ENCODE peak calls at places on chromosomes 11 and 22, in ten cellular contexts. E is fibroblast of lung; M is CD8-positive, alpha-beta T cell; T is iPS DF 6.9; J is heart left ventricle; K is H9; S is gastrocnemius medialis; P is Panc1; Z is A549; H is mesendoderm. C is an unnamed sample.

GRCh38 chr22:21632237-21632895 is at the start of gene CCDC116:
- DNase-seq in P (no peak), H (peak; percentile 63), M (peak; percentile 61), Z (no peak), K (peak; percentile 77), J (peak; percentile 68), E (no peak), T (no peak), S (no peak), C (no peak)

GRCh38 chr11:123438191-123438627 is 8.1 kb downstream of the GRAMD1B start:
- DNase-seq in P (no peak), Z (no peak), T (no peak), S (no peak), M (no peak), J (no peak), H (peak; percentile 97), E (peak; percentile 38), K (peak; percentile 47), C (no peak)

GRCh38 chr22:46961591-46962290 is 199.3 kb downstream of the TBC1D22A start:
- DNase-seq in S (no peak), P (no peak), J (no peak), T (no peak), E (no peak), Z (no peak), H (no peak), M (no peak), K (no peak), C (no peak)

GRCh38 chr11:110989734-110990133 is 255.8 kb upstream of the POU2AF2 start:
- DNase-seq in S (peak; percentile 57), Z (no peak), E (peak; percentile 53), H (no peak), T (no peak), M (no peak), J (no peak), K (no peak), P (no peak), C (no peak)

GRCh38 chr11:75035911-75036536 is 47.3 kb downstream of the NEU3 start:
- DNase-seq in S (peak; percentile 37), K (peak; percentile 23), J (no peak), M (no peak), E (no peak), Z (no peak), T (no peak), H (peak; percentile 51), P (no peak), C (no peak)

GRCh38 chr11:79485694-79486093 is 44.9 kb upstream of the TENM4 start:
- DNase-seq in J (no peak), K (peak; percentile 79), Z (no peak), P (no peak), S (no peak), T (peak; percentile 29), M (no peak), H (peak; percentile 49), E (no peak), C (no peak)

GRCh38 chr22:20011993-20012740 is 4.5 kb downstream of the ARVCF start:
- DNase-seq in M (no peak), J (peak; percentile 44), Z (no peak), P (no peak), H (no peak), E (no peak), T (no peak), S (no peak), K (no peak), C (peak; percentile 41)

GRCh38 chr11:76768091-76769047 is 14.8 kb upstream of the TSKU start:
- DNase-seq in M (no peak), J (no peak), S (peak; percentile 59), K (no peak), P (no peak), H (peak; percentile 87), E (peak; percentile 36), Z (no peak), T (no peak), C (no peak)

GRCh38 chr11:38160433-38160832 is 1562.4 kb upstream of the RAG2 start:
- DNase-seq in E (no peak), T (no peak), K (no peak), S (no peak), J (no peak), H (no peak), M (no peak), Z (no peak), P (no peak), C (no peak)

GRCh38 chr22:35882226-35883027 is 146.2 kb downstream of the RBFOX2 start:
- DNase-seq in M (no peak), J (no peak), S (no peak), E (peak; percentile 59), P (no peak), H (no peak), T (no peak), K (no peak), Z (no peak), C (no peak)

GRCh38 chr11:14347494-14347893 is 11.5 kb downstream of the RRAS2 start:
- DNase-seq in H (no peak), T (no peak), K (no peak), M (no peak), E (no peak), J (no peak), Z (no peak), S (no peak), P (no peak), C (no peak)

GRCh38 chr11:14347991-14348390 is 11.0 kb downstream of the RRAS2 start:
- DNase-seq in J (no peak), P (no peak), S (no peak), E (no peak), T (no peak), Z (no peak), H (no peak), M (no peak), K (no peak), C (no peak)

GRCh38 chr11:14342906-14343305 is 16.1 kb downstream of the RRAS2 start:
- DNase-seq in J (no peak), P (no peak), Z (no peak), K (no peak), M (no peak), H (no peak), T (no peak), S (no peak), E (peak; percentile 57), C (no peak)

GRCh38 chr11:14346303-14346702 is 12.7 kb downstream of the RRAS2 start:
- DNase-seq in P (no peak), H (no peak), T (no peak), M (no peak), Z (no peak), K (no peak), J (no peak), E (no peak), S (no peak), C (no peak)

GRCh38 chr11:14345668-14346067 is 13.3 kb downstream of the RRAS2 start:
- DNase-seq in E (no peak), Z (no peak), T (no peak), K (no peak), S (no peak), M (no peak), P (no peak), J (no peak), H (no peak), C (no peak)
- H3K27ac ChIP-seq in E (no peak overlapping the region), Z (no peak overlapping the region), T (no peak overlapping the region), K (no peak overlapping the region), S (peak overlapping the region; percentile 28), M (no peak overlapping the region), P (no peak overlapping the region), J (no peak overlapping the region), H (no peak overlapping the region), C (no peak overlapping the region)

DNA sequence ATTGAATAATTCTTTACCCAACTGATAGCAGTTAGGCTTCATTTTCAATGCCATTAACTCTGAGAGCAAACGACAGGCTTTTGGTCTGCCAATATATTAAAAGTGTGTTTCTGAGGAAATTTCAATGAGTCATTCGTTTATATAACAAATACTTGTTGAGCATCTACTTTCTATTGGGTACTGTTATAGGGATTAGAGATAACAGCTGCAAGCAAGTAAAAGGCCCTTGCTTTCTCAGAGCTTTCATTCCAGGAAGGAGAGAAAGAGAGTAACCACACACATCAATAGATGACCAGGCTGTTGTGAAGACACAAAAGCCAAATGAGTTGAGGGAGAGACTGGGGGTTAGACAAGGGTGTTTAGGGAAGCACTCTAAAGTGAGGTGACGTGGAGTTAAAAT is 35.7 kb downstream of the CD44 start:
- DNase-seq in E (peak; percentile 92), K (no peak), H (no peak), S (no peak), Z (no peak), J (no peak), T (no peak), M (no peak), P (no peak), C (no peak)
- H3K27ac ChIP-seq in E (peak overlapping the region; percentile 79), K (no peak overlapping the region), H (no peak overlapping the region), S (no peak overlapping the region), Z (peak overlapping the region; percentile 57), J (no peak overlapping the region), T (no peak overlapping the region), M (peak overlapping the region; percentile 54), P (peak overlapping the region; percentile 99), C (no peak overlapping the region)

GRCh38 chr11:1291295-1292017 is 18.0 kb downstream of the TOLLIP start:
- DNase-seq in Z (no peak), M (no peak), T (no peak), S (peak; percentile 5), J (peak; percentile 37), E (no peak), H (no peak), P (no peak), K (no peak), C (no peak)

GRCh38 chr11:1293619-1294015 is 15.8 kb downstream of the TOLLIP start:
- DNase-seq in T (no peak), M (no peak), K (no peak), E (no peak), Z (peak; percentile 25), P (no peak), H (no peak), J (peak; percentile 49), S (peak; percentile 43), C (peak; percentile 75)

GRCh38 chr11:1290052-1291040 is 19.1 kb downstream of the TOLLIP start:
- DNase-seq in Z (no peak), M (no peak), K (no peak), T (no peak), J (peak; percentile 35), H (no peak), E (no peak), P (no peak), S (peak; percentile 8), C (no peak)

GRCh38 chr11:1292644-1293618 is 16.5 kb downstream of the TOLLIP start:
- DNase-seq in S (peak; percentile 7), H (no peak), Z (no peak), M (no peak), K (no peak), P (no peak), T (no peak), J (peak; percentile 36), E (no peak), C (no peak)

GRCh38 chr11:1292018-1292643 is 17.3 kb downstream of the TOLLIP start:
- DNase-seq in P (no peak), J (no peak), E (no peak), Z (no peak), K (no peak), M (no peak), S (peak; percentile 6), T (no peak), H (no peak), C (no peak)
- H3K27ac ChIP-seq in P (no peak overlapping the region), J (no peak overlapping the region), E (no peak overlapping the region), Z (no peak overlapping the region), K (no peak overlapping the region), M (no peak overlapping the region), S (no peak overlapping the region), T (no peak overlapping the region), H (no peak overlapping the region), C (no peak overlapping the region)

DNA sequence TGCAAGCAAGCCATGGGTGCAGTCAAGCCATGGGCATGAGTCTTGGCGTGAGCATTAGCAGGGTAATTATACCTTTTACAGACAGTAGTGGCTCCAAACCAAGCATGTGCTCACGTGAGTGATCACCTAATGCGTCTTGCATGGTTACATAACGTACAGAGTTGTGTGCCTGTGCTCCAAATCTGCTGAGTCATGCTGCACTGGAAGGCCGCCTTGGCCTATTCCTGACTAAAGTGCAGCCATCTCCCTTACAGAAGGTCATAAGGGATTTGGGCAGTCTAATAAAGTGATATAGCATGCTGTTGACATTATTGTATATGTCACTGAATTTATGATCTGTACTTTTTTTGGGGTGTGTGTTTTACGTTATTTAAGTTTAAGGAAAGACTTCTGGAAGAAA is 102.4 kb downstream of the ARHGAP42 start:
- DNase-seq in M (no peak), S (peak; percentile 78), J (no peak), P (no peak), E (peak; percentile 40), K (no peak), Z (no peak), H (peak; percentile 29), T (no peak), C (peak; percentile 21)
- H3K27ac ChIP-seq in M (no peak overlapping the region), S (peak overlapping the region; percentile 43), J (no peak overlapping the region), P (no peak overlapping the region), E (no peak overlapping the region), K (no peak overlapping the region), Z (peak overlapping the region; percentile 50), H (no peak overlapping the region), T (no peak overlapping the region), C (no peak overlapping the region)